ENCODE peak calls at places on chromosomes 11 and 22, in eight cellular contexts. M is astrocyte; F is GM23248; V is H9; C is lung; O is small intestine; U is mesenchymal stem cell; E is CD8-positive, alpha-beta memory T cell. D is an unnamed sample.

GRCh38 chr11:116873391-116873790 is 36.0 kb upstream of the APOA1 start:
- DNase-seq in C (no peak), E (no peak), M (no peak), O (no peak), U (no peak), V (no peak), F (no peak), D (no peak)

GRCh38 chr11:3154001-3154599 is 11.0 kb downstream of the OSBPL5 start:
- DNase-seq in F (no peak), U (no peak), E (no peak), C (no peak), V (no peak), M (peak), O (no peak), D (no peak)

GRCh38 chr11:94623120-94623735 is 56.1 kb downstream of the PIWIL4 start:
- DNase-seq in M (peak), V (peak), E (peak), U (peak), C (peak), F (peak), O (peak), D (no peak)

GRCh38 chr22:49976439-49977175 is 16.0 kb downstream of the PIM3 start:
- DNase-seq in E (peak), M (no peak), V (no peak), U (no peak), C (no peak), F (no peak), O (no peak), D (peak)

GRCh38 chr11:16603890-16604783 is 134.3 kb upstream of the C11orf58 start:
- DNase-seq in O (peak), V (peak), C (no peak), F (peak), U (peak), E (no peak), M (peak), D (no peak)

GRCh38 chr11:114243461-114244372 is 52.5 kb upstream of the NNMT start:
- DNase-seq in O (no peak), F (no peak), M (no peak), V (no peak), C (no peak), E (no peak), U (no peak), D (no peak)

GRCh38 chr22:32204211-32204855 is 540 bp downstream of the RFPL2 start:
- DNase-seq in C (no peak), O (peak), V (peak), M (no peak), E (no peak), F (no peak), U (no peak), D (no peak)

GRCh38 chr22:36872866-36873498 is 12.2 kb downstream of the NCF4 start:
- DNase-seq in C (no peak), U (no peak), V (no peak), F (no peak), O (no peak), M (no peak), E (no peak), D (no peak)

GRCh38 chr11:33690290-33691050 is 10.2 kb downstream of the C11orf91 start:
- DNase-seq in C (no peak), M (peak), O (no peak), E (no peak), U (peak), V (no peak), F (peak), D (peak)

GRCh38 chr22:30940655-30941362 is 27.8 kb downstream of the MORC2 start:
- DNase-seq in E (peak), C (no peak), F (no peak), V (no peak), O (no peak), U (no peak), M (no peak), D (no peak)

GRCh38 chr11:99383628-99384300 is 363.0 kb downstream of the CNTN5 start:
- DNase-seq in V (no peak), E (no peak), C (no peak), M (no peak), F (no peak), O (no peak), U (no peak), D (no peak)

GRCh38 chr11:47106839-47107520 is 69.7 kb downstream of the ARFGAP2 start:
- DNase-seq in C (no peak), V (no peak), O (no peak), F (no peak), E (no peak), U (no peak), M (no peak), D (no peak)

GRCh38 chr22:49719046-49719445 is 108.6 kb downstream of the BRD1 start:
- DNase-seq in M (no peak), O (no peak), U (no peak), C (no peak), V (no peak), F (no peak), E (no peak), D (peak)

GRCh38 chr22:23385301-23386244 is 194.5 kb downstream of the IGLL1 start:
- DNase-seq in C (peak), U (peak), E (peak), F (peak), O (peak), M (peak), V (peak), D (no peak)

GRCh38 chr11:71244116-71244815 is 8.1 kb downstream of the SHANK2 start:
- DNase-seq in E (no peak), M (no peak), U (peak), C (no peak), F (peak), V (no peak), O (no peak), D (no peak)
- H3K27ac ChIP-seq in E (no peak), M (no peak), U (no peak), C (no peak), F (no peak), V (no peak), O (no peak), D (no peak)

GRCh38 chr11:131999084-131999483 is 628.7 kb downstream of the NTM start:
- DNase-seq in C (no peak), F (no peak), O (no peak), E (no peak), V (no peak), U (peak), M (no peak), D (no peak)

GRCh38 chr11:131993291-131993690 is 622.9 kb downstream of the NTM start:
- DNase-seq in E (no peak), C (no peak), O (no peak), F (no peak), V (no peak), M (no peak), U (peak), D (no peak)

GRCh38 chr11:131999955-132000354 is 629.5 kb downstream of the NTM start:
- DNase-seq in E (no peak), C (no peak), U (no peak), V (no peak), O (no peak), M (no peak), F (no peak), D (no peak)

GRCh38 chr11:131998020-131998419 is 627.6 kb downstream of the NTM start:
- DNase-seq in V (no peak), E (no peak), F (no peak), U (no peak), O (no peak), C (no peak), M (no peak), D (no peak)
- H3K27ac ChIP-seq in V (no peak), E (no peak), F (no peak), U (no peak), O (no peak), C (no peak), M (no peak), D (no peak)

GRCh38 chr11:12113294-12113693 is 2.9 kb downstream of the MICAL2 start:
- DNase-seq in M (peak), O (no peak), U (no peak), C (no peak), F (no peak), E (no peak), V (no peak), D (no peak)

GRCh38 chr11:12111482-12112149 is 1.2 kb downstream of the MICAL2 start:
- DNase-seq in E (no peak), F (peak), C (no peak), U (peak), M (no peak), V (no peak), O (no peak), D (no peak)

GRCh38 chr11:12110714-12111481 is 508 bp downstream of the MICAL2 start:
- DNase-seq in E (peak), F (peak), V (peak), C (peak), O (peak), M (no peak), U (peak), D (no peak)

GRCh38 chr11:12112731-12113130 is 2.3 kb downstream of the MICAL2 start:
- DNase-seq in F (no peak), E (no peak), M (no peak), V (no peak), O (no peak), C (no peak), U (no peak), D (no peak)

DNA sequence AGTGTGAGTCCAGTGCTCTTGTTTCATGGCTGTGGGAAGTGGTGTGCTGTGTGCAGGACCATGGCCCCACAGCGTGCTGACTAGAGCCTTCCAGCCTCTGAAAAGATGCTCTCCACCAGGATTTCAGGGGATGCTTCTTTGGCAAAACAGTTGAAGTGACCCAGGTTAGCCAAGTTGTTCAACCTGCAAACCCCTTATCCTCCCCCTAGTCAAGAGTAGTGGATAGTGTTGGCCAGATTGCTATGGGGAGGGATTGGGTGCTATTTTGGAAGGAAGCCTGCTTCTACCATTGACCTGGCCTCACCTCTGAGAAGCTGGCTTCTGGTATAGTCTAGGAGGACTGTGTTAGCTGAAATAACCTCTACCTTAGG is 1.7 kb downstream of the MICAL2 start:
- DNase-seq in F (no peak), C (no peak), U (no peak), E (no peak), M (no peak), O (no peak), V (no peak), D (no peak)
- H3K27ac ChIP-seq in F (no peak), C (no peak), U (no peak), E (no peak), M (peak), O (peak), V (no peak), D (peak)

DNA sequence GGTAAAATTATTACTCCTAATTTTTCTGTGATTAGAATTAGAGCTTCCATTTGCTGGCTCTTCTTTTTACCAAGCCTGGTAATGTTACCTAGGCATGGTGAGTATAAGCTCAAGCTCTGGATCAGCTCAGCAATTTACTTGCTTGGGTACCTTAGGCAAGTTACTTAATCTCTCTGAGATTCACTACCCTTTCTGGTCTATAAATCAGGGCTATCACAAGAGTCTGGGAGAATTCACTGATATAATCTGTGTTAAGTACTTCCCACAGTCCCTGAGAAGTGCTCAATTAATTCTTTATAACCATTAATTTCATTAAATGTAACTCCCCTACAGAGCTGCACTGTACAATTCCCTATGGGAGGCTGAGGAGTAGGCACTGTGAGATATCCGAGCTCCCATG is 44.2 kb downstream of the TMEM123 start:
- DNase-seq in U (no peak), O (no peak), C (no peak), V (no peak), F (no peak), E (no peak), M (no peak), D (no peak)
- H3K27ac ChIP-seq in U (no peak), O (no peak), C (no peak), V (no peak), F (no peak), E (no peak), M (no peak), D (no peak)